ENCODE peak calls at places on chromosomes 7 and 10, in seven cellular contexts. One of them, this sample, is unnamed.

GRCh38 chr10:12394236-12395033 is 45.1 kb downstream of the CAMK1D start:
- DNase-seq in neural crest cell: no peak
- DNase-seq in progenitor cell of endocrine pancreas: no peak
- DNase-seq in upper lobe of left lung: no peak
- DNase-seq in IMR-90: peak; percentile 75
- DNase-seq in neural progenitor cell: no peak
- DNase-seq in foreskin fibroblast: no peak
- DNase-seq in this sample: no peak

GRCh38 chr10:92757066-92757716 is 67.4 kb downstream of the HHEX start:
- DNase-seq in neural crest cell: no peak
- DNase-seq in progenitor cell of endocrine pancreas: peak; percentile 11
- DNase-seq in IMR-90: peak; percentile 82
- DNase-seq in foreskin fibroblast: peak; percentile 39
- DNase-seq in upper lobe of left lung: no peak
- DNase-seq in neural progenitor cell: peak; percentile 59
- DNase-seq in this sample: peak; percentile 89

GRCh38 chr7:6487184-6487545 is 39.4 kb upstream of the DAGLB start:
- DNase-seq in neural progenitor cell: no peak
- DNase-seq in neural crest cell: no peak
- DNase-seq in upper lobe of left lung: peak; percentile 38
- DNase-seq in IMR-90: no peak
- DNase-seq in progenitor cell of endocrine pancreas: no peak
- DNase-seq in foreskin fibroblast: no peak
- DNase-seq in this sample: no peak

GRCh38 chr10:122648599-122649428 is 50.8 kb downstream of the C10orf120 start:
- DNase-seq in foreskin fibroblast: peak; percentile 4
- DNase-seq in neural progenitor cell: peak; percentile 72
- DNase-seq in IMR-90: peak; percentile 31
- DNase-seq in neural crest cell: peak; percentile 70
- DNase-seq in upper lobe of left lung: no peak
- DNase-seq in progenitor cell of endocrine pancreas: peak; percentile 50
- DNase-seq in this sample: peak; percentile 68

GRCh38 chr7:29243777-29244655 is 49.4 kb downstream of the CHN2 start:
- DNase-seq in neural crest cell: no peak
- DNase-seq in IMR-90: no peak
- DNase-seq in neural progenitor cell: no peak
- DNase-seq in foreskin fibroblast: no peak
- DNase-seq in upper lobe of left lung: no peak
- DNase-seq in progenitor cell of endocrine pancreas: no peak
- DNase-seq in this sample: no peak

GRCh38 chr7:16708980-16709379 is 44.6 kb upstream of the TSPAN13 start:
- DNase-seq in foreskin fibroblast: peak; percentile 93
- DNase-seq in neural crest cell: no peak
- DNase-seq in neural progenitor cell: no peak
- DNase-seq in IMR-90: peak; percentile 98
- DNase-seq in upper lobe of left lung: no peak
- DNase-seq in progenitor cell of endocrine pancreas: no peak
- DNase-seq in this sample: peak; percentile 68

GRCh38 chr7:82624337-82624736 is 180.8 kb upstream of the CACNA2D1 start:
- DNase-seq in neural progenitor cell: no peak
- DNase-seq in progenitor cell of endocrine pancreas: no peak
- DNase-seq in IMR-90: peak; percentile 97
- DNase-seq in foreskin fibroblast: peak; percentile 88
- DNase-seq in neural crest cell: no peak
- DNase-seq in upper lobe of left lung: no peak
- DNase-seq in this sample: no peak

GRCh38 chr10:70775679-70776454 is 9.3 kb downstream of the TBATA start:
- DNase-seq in upper lobe of left lung: peak; percentile 49
- DNase-seq in progenitor cell of endocrine pancreas: no peak
- DNase-seq in neural crest cell: no peak
- DNase-seq in foreskin fibroblast: no peak
- DNase-seq in IMR-90: no peak
- DNase-seq in neural progenitor cell: no peak
- DNase-seq in this sample: no peak

GRCh38 chr7:84202855-84203254 is 8.3 kb upstream of the SEMA3A start:
- DNase-seq in foreskin fibroblast: no peak
- DNase-seq in IMR-90: no peak
- DNase-seq in upper lobe of left lung: no peak
- DNase-seq in neural crest cell: no peak
- DNase-seq in progenitor cell of endocrine pancreas: no peak
- DNase-seq in neural progenitor cell: no peak
- DNase-seq in this sample: no peak

GRCh38 chr7:16889305-16889704 is 7.5 kb upstream of the AGR3 start:
- DNase-seq in foreskin fibroblast: no peak
- DNase-seq in neural progenitor cell: no peak
- DNase-seq in IMR-90: no peak
- DNase-seq in progenitor cell of endocrine pancreas: no peak
- DNase-seq in upper lobe of left lung: no peak
- DNase-seq in neural crest cell: no peak
- DNase-seq in this sample: no peak

GRCh38 chr7:22990588-22990949 is 23.4 kb downstream of the HYCC1 start:
- DNase-seq in neural progenitor cell: no peak
- DNase-seq in foreskin fibroblast: peak; percentile 60
- DNase-seq in neural crest cell: no peak
- DNase-seq in upper lobe of left lung: no peak
- DNase-seq in progenitor cell of endocrine pancreas: no peak
- DNase-seq in IMR-90: peak; percentile 85
- DNase-seq in this sample: no peak

GRCh38 chr7:139246905-139247304 is 15.9 kb downstream of the UBN2 start:
- DNase-seq in neural crest cell: no peak
- DNase-seq in progenitor cell of endocrine pancreas: no peak
- DNase-seq in neural progenitor cell: no peak
- DNase-seq in upper lobe of left lung: no peak
- DNase-seq in IMR-90: peak; percentile 76
- DNase-seq in foreskin fibroblast: peak; percentile 38
- DNase-seq in this sample: peak; percentile 18

GRCh38 chr7:83119002-83119358 is 43.7 kb downstream of the PCLO start:
- DNase-seq in neural crest cell: no peak
- DNase-seq in neural progenitor cell: no peak
- DNase-seq in progenitor cell of endocrine pancreas: no peak
- DNase-seq in upper lobe of left lung: no peak
- DNase-seq in foreskin fibroblast: no peak
- DNase-seq in IMR-90: no peak
- DNase-seq in this sample: no peak

GRCh38 chr7:84970683-84971082 is 216.2 kb downstream of the SEMA3D start:
- DNase-seq in foreskin fibroblast: no peak
- DNase-seq in IMR-90: no peak
- DNase-seq in upper lobe of left lung: no peak
- DNase-seq in progenitor cell of endocrine pancreas: no peak
- DNase-seq in neural crest cell: no peak
- DNase-seq in neural progenitor cell: no peak
- DNase-seq in this sample: no peak

GRCh38 chr7:146002431-146003078 is 114.0 kb upstream of the CNTNAP2 start:
- DNase-seq in neural progenitor cell: no peak
- DNase-seq in foreskin fibroblast: no peak
- DNase-seq in upper lobe of left lung: no peak
- DNase-seq in IMR-90: no peak
- DNase-seq in progenitor cell of endocrine pancreas: no peak
- DNase-seq in neural crest cell: no peak
- DNase-seq in this sample: no peak

GRCh38 chr7:28156401-28156800 is 24.2 kb downstream of the JAZF1 start:
- DNase-seq in progenitor cell of endocrine pancreas: no peak
- DNase-seq in neural progenitor cell: no peak
- DNase-seq in IMR-90: no peak
- DNase-seq in foreskin fibroblast: no peak
- DNase-seq in neural crest cell: no peak
- DNase-seq in upper lobe of left lung: no peak
- DNase-seq in this sample: no peak

GRCh38 chr10:88473989-88474883 is 108.9 kb downstream of the RNLS start:
- DNase-seq in upper lobe of left lung: no peak
- DNase-seq in foreskin fibroblast: no peak
- DNase-seq in neural progenitor cell: no peak
- DNase-seq in IMR-90: no peak
- DNase-seq in progenitor cell of endocrine pancreas: no peak
- DNase-seq in neural crest cell: no peak
- DNase-seq in this sample: peak; percentile 95

GRCh38 chr10:127740596-127740995 is 3.6 kb downstream of the FOXI2 start:
- DNase-seq in neural crest cell: no peak
- DNase-seq in progenitor cell of endocrine pancreas: no peak
- DNase-seq in neural progenitor cell: no peak
- DNase-seq in upper lobe of left lung: no peak
- DNase-seq in IMR-90: no peak
- DNase-seq in foreskin fibroblast: no peak
- DNase-seq in this sample: peak; percentile 38

GRCh38 chr10:87547734-87548311 is 43.1 kb downstream of the MINPP1 start:
- DNase-seq in neural crest cell: no peak
- DNase-seq in foreskin fibroblast: peak; percentile 62
- DNase-seq in upper lobe of left lung: no peak
- DNase-seq in neural progenitor cell: no peak
- DNase-seq in progenitor cell of endocrine pancreas: no peak
- DNase-seq in IMR-90: peak; percentile 91
- DNase-seq in this sample: peak; percentile 19

GRCh38 chr10:90020506-90020905 is 319.1 kb downstream of the KIF20B start:
- DNase-seq in neural crest cell: no peak
- DNase-seq in neural progenitor cell: no peak
- DNase-seq in foreskin fibroblast: no peak
- DNase-seq in IMR-90: no peak
- DNase-seq in upper lobe of left lung: no peak
- DNase-seq in progenitor cell of endocrine pancreas: no peak
- DNase-seq in this sample: no peak

GRCh38 chr10:121614746-121615145 is 16.5 kb upstream of the FGFR2 start:
- DNase-seq in IMR-90: no peak
- DNase-seq in neural progenitor cell: no peak
- DNase-seq in progenitor cell of endocrine pancreas: no peak
- DNase-seq in neural crest cell: no peak
- DNase-seq in foreskin fibroblast: no peak
- DNase-seq in upper lobe of left lung: no peak
- DNase-seq in this sample: no peak

GRCh38 chr7:140484951-140485350 is 5.6 kb upstream of the MKRN1 start:
- DNase-seq in progenitor cell of endocrine pancreas: no peak
- DNase-seq in IMR-90: no peak
- DNase-seq in neural crest cell: no peak
- DNase-seq in upper lobe of left lung: no peak
- DNase-seq in neural progenitor cell: no peak
- DNase-seq in foreskin fibroblast: no peak
- DNase-seq in this sample: no peak

GRCh38 chr7:46996972-46997371 is 584.9 kb downstream of the TNS3 start:
- DNase-seq in foreskin fibroblast: no peak
- DNase-seq in progenitor cell of endocrine pancreas: no peak
- DNase-seq in upper lobe of left lung: no peak
- DNase-seq in IMR-90: no peak
- DNase-seq in neural progenitor cell: no peak
- DNase-seq in neural crest cell: no peak
- DNase-seq in this sample: no peak

GRCh38 chr7:150420987-150421674 is 29.3 kb upstream of the GIMAP8 start:
- DNase-seq in neural progenitor cell: peak; percentile 87
- DNase-seq in foreskin fibroblast: peak; percentile 70
- DNase-seq in upper lobe of left lung: no peak
- DNase-seq in neural crest cell: peak; percentile 87
- DNase-seq in progenitor cell of endocrine pancreas: peak; percentile 77
- DNase-seq in IMR-90: peak; percentile 58
- DNase-seq in this sample: peak; percentile 83

GRCh38 chr10:110957603-110958002 is 38.2 kb downstream of the SHOC2 start:
- DNase-seq in foreskin fibroblast: no peak
- DNase-seq in progenitor cell of endocrine pancreas: no peak
- DNase-seq in neural crest cell: no peak
- DNase-seq in IMR-90: no peak
- DNase-seq in upper lobe of left lung: no peak
- DNase-seq in neural progenitor cell: no peak
- DNase-seq in this sample: no peak

DNA sequence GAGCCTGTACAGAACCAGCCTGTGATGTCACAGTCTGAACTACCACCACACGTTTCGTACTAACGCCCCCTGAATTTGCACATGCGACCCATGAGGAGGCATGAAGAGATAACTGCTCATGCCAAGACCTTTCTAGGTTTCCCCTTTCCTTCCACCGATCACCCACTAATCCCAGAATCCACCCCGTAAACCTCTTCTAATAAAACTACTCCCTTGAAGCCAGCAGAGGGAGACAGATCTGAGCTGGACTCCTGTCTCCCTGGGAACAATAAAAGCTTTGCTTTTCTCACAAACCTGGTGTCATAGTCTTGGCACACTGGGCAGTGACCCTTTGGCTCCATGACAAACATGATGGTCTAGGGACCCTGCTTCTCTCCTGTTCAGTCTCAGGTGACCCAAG is 144.5 kb downstream of the FRMD4A start:
- DNase-seq in neural progenitor cell: peak; percentile 26
- DNase-seq in upper lobe of left lung: no peak
- DNase-seq in foreskin fibroblast: no peak
- DNase-seq in IMR-90: peak; percentile 11
- DNase-seq in neural crest cell: no peak
- DNase-seq in progenitor cell of endocrine pancreas: no peak
- DNase-seq in this sample: peak; percentile 20
- TF ChIP-seq CTCF in neural progenitor cell: peak; percentile 51
- TF ChIP-seq CTCF in upper lobe of left lung: no peak
- TF ChIP-seq CTCF in foreskin fibroblast: peak; percentile 15
- TF ChIP-seq CTCF in IMR-90: peak; percentile 28
- TF ChIP-seq CTCF in neural crest cell: peak; percentile 47
- TF ChIP-seq CTCF in progenitor cell of endocrine pancreas: peak; percentile 39
- TF ChIP-seq CTCF in this sample: peak; percentile 7

GRCh38 chr7:56079450-56080185 is 13.1 kb downstream of the PHKG1 start:
- DNase-seq in neural progenitor cell: no peak
- DNase-seq in IMR-90: peak; percentile 71
- DNase-seq in progenitor cell of endocrine pancreas: no peak
- DNase-seq in neural crest cell: no peak
- DNase-seq in foreskin fibroblast: peak; percentile 83
- DNase-seq in upper lobe of left lung: peak; percentile 88
- DNase-seq in this sample: no peak
- TF ChIP-seq CTCF in neural progenitor cell: peak; percentile 7
- TF ChIP-seq CTCF in IMR-90: peak; percentile 73
- TF ChIP-seq CTCF in progenitor cell of endocrine pancreas: peak; percentile 20
- TF ChIP-seq CTCF in neural crest cell: no peak
- TF ChIP-seq CTCF in foreskin fibroblast: peak; percentile 90
- TF ChIP-seq CTCF in upper lobe of left lung: peak; percentile 53
- TF ChIP-seq CTCF in this sample: no peak

GRCh38 chr7:142372727-142373126 is 114.9 kb upstream of the PRSS58 start:
- DNase-seq in progenitor cell of endocrine pancreas: no peak
- DNase-seq in IMR-90: no peak
- DNase-seq in neural progenitor cell: no peak
- DNase-seq in foreskin fibroblast: no peak
- DNase-seq in upper lobe of left lung: no peak
- DNase-seq in neural crest cell: no peak
- DNase-seq in this sample: no peak

GRCh38 chr7:142379445-142379844 is 121.6 kb upstream of the PRSS58 start:
- DNase-seq in IMR-90: no peak
- DNase-seq in foreskin fibroblast: no peak
- DNase-seq in neural progenitor cell: no peak
- DNase-seq in upper lobe of left lung: no peak
- DNase-seq in neural crest cell: no peak
- DNase-seq in progenitor cell of endocrine pancreas: no peak
- DNase-seq in this sample: no peak

GRCh38 chr7:142376356-142376997 is 118.6 kb upstream of the PRSS58 start:
- DNase-seq in IMR-90: no peak
- DNase-seq in neural crest cell: no peak
- DNase-seq in neural progenitor cell: no peak
- DNase-seq in upper lobe of left lung: no peak
- DNase-seq in progenitor cell of endocrine pancreas: no peak
- DNase-seq in foreskin fibroblast: no peak
- DNase-seq in this sample: no peak

GRCh38 chr7:142377567-142377966 is 119.7 kb upstream of the PRSS58 start:
- DNase-seq in neural progenitor cell: no peak
- DNase-seq in upper lobe of left lung: no peak
- DNase-seq in IMR-90: no peak
- DNase-seq in neural crest cell: no peak
- DNase-seq in progenitor cell of endocrine pancreas: no peak
- DNase-seq in foreskin fibroblast: no peak
- DNase-seq in this sample: no peak

GRCh38 chr7:142375710-142376313 is 118.0 kb upstream of the PRSS58 start:
- DNase-seq in upper lobe of left lung: no peak
- DNase-seq in IMR-90: peak; percentile 28
- DNase-seq in progenitor cell of endocrine pancreas: no peak
- DNase-seq in neural crest cell: no peak
- DNase-seq in foreskin fibroblast: no peak
- DNase-seq in neural progenitor cell: peak; percentile 59
- DNase-seq in this sample: peak; percentile 47
- TF ChIP-seq CTCF in upper lobe of left lung: no peak
- TF ChIP-seq CTCF in IMR-90: peak; percentile 47
- TF ChIP-seq CTCF in progenitor cell of endocrine pancreas: peak; percentile 35
- TF ChIP-seq CTCF in neural crest cell: no peak
- TF ChIP-seq CTCF in foreskin fibroblast: no peak
- TF ChIP-seq CTCF in neural progenitor cell: peak; percentile 48
- TF ChIP-seq CTCF in this sample: peak; percentile 18

GRCh38 chr10:34249634-34250033 is 565.5 kb downstream of the PARD3 start:
- DNase-seq in foreskin fibroblast: no peak
- DNase-seq in progenitor cell of endocrine pancreas: no peak
- DNase-seq in neural crest cell: no peak
- DNase-seq in upper lobe of left lung: no peak
- DNase-seq in IMR-90: no peak
- DNase-seq in neural progenitor cell: peak; percentile 28
- DNase-seq in this sample: peak; percentile 26
- TF ChIP-seq CTCF in foreskin fibroblast: no peak
- TF ChIP-seq CTCF in progenitor cell of endocrine pancreas: peak; percentile 25
- TF ChIP-seq CTCF in neural crest cell: no peak
- TF ChIP-seq CTCF in upper lobe of left lung: no peak
- TF ChIP-seq CTCF in IMR-90: no peak
- TF ChIP-seq CTCF in neural progenitor cell: peak; percentile 28
- TF ChIP-seq CTCF in this sample: no peak